ENCODE peak calls at places on chromosomes 11 and 22, in seven cellular contexts. I is ELR; D is uterus; U is stimulated activated CD4-positive, alpha-beta T cell treated with anti-CD3 and anti-CD28 coated beads, Interleukin-1b, Interleukin-23, amount 100 ng/mL, for 24 hours; C is cardiac fibroblast; W is GM23248; G is T-helper 9 cell. L is an unnamed sample.

GRCh38 chr11:3229673-3230630 is 2.3 kb downstream of the MRGPRE start:
- DNase-seq in D (no peak), W (no peak), G (no peak), I (no peak), U (no peak), C (no peak), L (no peak)

GRCh38 chr22:20239063-20239950 is 28.8 kb downstream of the RTN4R start:
- DNase-seq in G (no peak), W (peak; percentile 40), D (peak; percentile 74), U (no peak), I (peak; percentile 42), C (peak; percentile 32), L (peak; percentile 75)

GRCh38 chr11:128236506-128237498 is 350.6 kb downstream of the ETS1 start:
- DNase-seq in C (no peak), W (no peak), D (no peak), U (no peak), G (no peak), I (no peak), L (no peak)

GRCh38 chr11:64558065-64558745 is 32.8 kb upstream of the SLC22A12 start:
- DNase-seq in U (no peak), C (no peak), D (no peak), W (peak; percentile 73), I (no peak), G (no peak), L (no peak)

GRCh38 chr11:33044281-33044680 is 4.9 kb downstream of the TCP11L1 start:
- DNase-seq in U (no peak), C (no peak), G (no peak), I (peak; percentile 89), W (peak; percentile 65), D (no peak), L (no peak)

GRCh38 chr11:924406-925157 is 1.1 kb upstream of the AP2A2 start:
- DNase-seq in I (no peak), D (peak; percentile 31), U (no peak), G (no peak), C (no peak), W (no peak), L (no peak)

GRCh38 chr11:75816561-75817239 is 1.7 kb downstream of the UVRAG start:
- DNase-seq in G (no peak), D (no peak), W (peak; percentile 37), C (peak; percentile 21), U (no peak), I (peak; percentile 21), L (no peak)

GRCh38 chr11:91796999-91797398 is 427.6 kb upstream of the FAT3 start:
- DNase-seq in W (no peak), U (no peak), D (no peak), C (no peak), G (no peak), I (no peak), L (no peak)

GRCh38 chr11:43282607-43283440 is 29.0 kb upstream of the API5 start:
- DNase-seq in C (peak; percentile 46), I (peak; percentile 52), D (no peak), G (peak; percentile 24), U (peak; percentile 19), W (peak; percentile 52), L (peak; percentile 16)

GRCh38 chr11:128351168-128351567 is 236.2 kb downstream of the ETS1 start:
- DNase-seq in W (no peak), D (no peak), G (no peak), C (no peak), I (no peak), U (no peak), L (no peak)

GRCh38 chr22:39345231-39345630 is 4.6 kb upstream of the SYNGR1 start:
- DNase-seq in G (no peak), U (no peak), W (no peak), C (no peak), D (no peak), I (no peak), L (no peak)

GRCh38 chr11:93039841-93040240 is 70.4 kb downstream of the MTNR1B start:
- DNase-seq in I (no peak), D (no peak), G (no peak), C (peak; percentile 16), W (peak; percentile 33), U (no peak), L (no peak)

GRCh38 chr22:28139993-28140392 is 220.9 kb upstream of the PITPNB start:
- DNase-seq in W (peak; percentile 93), C (peak; percentile 84), I (peak; percentile 90), D (no peak), U (no peak), G (no peak), L (no peak)

GRCh38 chr22:40714514-40714966 is 35.3 kb downstream of the MCHR1 start:
- DNase-seq in W (peak; percentile 53), D (peak; percentile 63), C (peak; percentile 33), I (peak; percentile 35), G (no peak), U (no peak), L (no peak)

GRCh38 chr11:73186294-73186850 is 31.7 kb upstream of the P2RY2 start:
- DNase-seq in W (peak; percentile 70), I (no peak), G (no peak), U (no peak), C (no peak), D (no peak), L (no peak)

GRCh38 chr11:59423835-59424234 is 2.4 kb downstream of the OR5A2 start:
- DNase-seq in W (no peak), G (no peak), D (no peak), U (no peak), C (no peak), I (no peak), L (no peak)

GRCh38 chr22:22814666-22815396 is 72.8 kb upstream of the IGLL5 start:
- DNase-seq in G (no peak), U (no peak), W (no peak), D (no peak), C (no peak), I (no peak), L (no peak)

GRCh38 chr11:83006877-83007330 is 64.8 kb downstream of the RAB30 start:
- DNase-seq in I (no peak), U (no peak), C (no peak), D (no peak), G (no peak), W (no peak), L (no peak)

GRCh38 chr11:112745958-112746357 is 215.3 kb upstream of the NCAM1 start:
- DNase-seq in W (no peak), G (no peak), D (no peak), U (no peak), C (no peak), I (no peak), L (no peak)

GRCh38 chr11:34052036-34052607 is 591 bp downstream of the CAPRIN1 start:
- DNase-seq in D (peak; percentile 89), G (peak; percentile 89), C (peak; percentile 91), I (peak; percentile 90), W (peak; percentile 94), U (peak; percentile 88), L (peak; percentile 76)

GRCh38 chr11:120403966-120404365 is 67.8 kb downstream of the ARHGEF12 start:
- DNase-seq in U (no peak), G (no peak), W (no peak), I (no peak), D (no peak), C (no peak), L (no peak)

GRCh38 chr22:38133331-38133730 is 22.8 kb upstream of the BAIAP2L2 start:
- DNase-seq in D (no peak), W (no peak), I (no peak), G (no peak), U (no peak), C (no peak), L (no peak)

GRCh38 chr11:72140661-72141060 is 5.1 kb downstream of the FOLR3 start:
- DNase-seq in C (no peak), U (no peak), W (peak; percentile 21), D (no peak), I (peak; percentile 59), G (no peak), L (no peak)

GRCh38 chr11:19234428-19234827 is 6.3 kb downstream of the E2F8 start:
- DNase-seq in U (no peak), D (no peak), I (no peak), W (no peak), C (no peak), G (no peak), L (no peak)

GRCh38 chr11:106389096-106389495 is 311.6 kb downstream of the AASDHPPT start:
- DNase-seq in D (no peak), I (peak; percentile 75), U (no peak), G (no peak), W (peak; percentile 57), C (peak; percentile 55), L (no peak)

GRCh38 chr11:15654397-15654915 is 539.7 kb downstream of the INSC start:
- DNase-seq in G (no peak), U (no peak), W (no peak), D (no peak), C (no peak), I (no peak), L (no peak)

GRCh38 chr22:28442264-28442950 is 237.2 kb downstream of the TTC28 start:
- DNase-seq in I (peak; percentile 79), D (peak; percentile 69), W (peak; percentile 89), U (peak; percentile 26), G (peak; percentile 3), C (peak; percentile 81), L (peak; percentile 60)

GRCh38 chr11:128725630-128726461 is 32.0 kb downstream of the FLI1 start:
- DNase-seq in G (peak; percentile 38), I (no peak), D (no peak), C (peak; percentile 68), W (peak; percentile 53), U (no peak), L (no peak)

GRCh38 chr22:20549232-20549841 is 41.9 kb downstream of the MED15 start:
- DNase-seq in C (peak; percentile 59), I (no peak), D (peak; percentile 49), U (no peak), G (peak; percentile 57), W (no peak), L (no peak)

GRCh38 chr11:643849-644738 is 7.0 kb downstream of the DRD4 start:
- DNase-seq in D (no peak), G (no peak), U (no peak), I (no peak), C (no peak), W (no peak), L (no peak)